ENCODE peak calls at places on chromosomes 7 and 10, in five cellular contexts. F, C, L, P and Z are unnamed samples.

GRCh38 chr7:54653905-54654304 is 105.1 kb downstream of the SEC61G start:
- DNase-seq in F (no peak), C (no peak), L (no peak), P (no peak), Z (no peak)

GRCh38 chr7:75531359-75531821 is 39.3 kb downstream of the SPDYE5 start:
- DNase-seq in F (peak), C (peak), L (no peak), P (peak), Z (peak)

GRCh38 chr10:119299531-119299930 is 92.2 kb downstream of the GRK5 start:
- DNase-seq in F (no peak), C (no peak), L (peak), P (no peak), Z (no peak)

GRCh38 chr7:117130262-117130661 is 177.0 kb downstream of the ST7 start:
- DNase-seq in F (no peak), C (no peak), L (no peak), P (no peak), Z (no peak)

GRCh38 chr7:34928052-34928451 is 109.2 kb downstream of the DPY19L1 start:
- DNase-seq in F (peak), C (peak), L (peak), P (no peak), Z (peak)

GRCh38 chr7:96527133-96527827 is 182.4 kb downstream of the SEM1 start:
- DNase-seq in F (no peak), C (no peak), L (no peak), P (no peak), Z (no peak)

GRCh38 chr10:98339790-98340189 is 71.8 kb upstream of the LOXL4 start:
- DNase-seq in F (no peak), C (no peak), L (no peak), P (no peak), Z (no peak)

GRCh38 chr10:6667679-6668270 is 87.7 kb upstream of the PRKCQ start:
- DNase-seq in F (peak), C (peak), L (peak), P (peak), Z (peak)

GRCh38 chr7:38217672-38218071 is 39.6 kb downstream of the STARD3NL start:
- DNase-seq in F (no peak), C (no peak), L (no peak), P (no peak), Z (no peak)

GRCh38 chr10:8088504-8088903 is 34.0 kb downstream of the GATA3 start:
- DNase-seq in F (no peak), C (no peak), L (no peak), P (no peak), Z (no peak)

GRCh38 chr7:73708961-73709360 is 10.5 kb downstream of the STX1A start:
- DNase-seq in F (no peak), C (no peak), L (no peak), P (no peak), Z (no peak)

GRCh38 chr7:14507617-14508016 is 394.9 kb downstream of the DGKB start:
- DNase-seq in F (peak), C (no peak), L (peak), P (no peak), Z (no peak)

GRCh38 chr10:69413221-69413865 is 3.4 kb downstream of the TACR2 start:
- DNase-seq in F (peak), C (peak), L (peak), P (peak), Z (peak)

GRCh38 chr10:101064415-101065030 is 2.7 kb downstream of the KAZALD1 start:
- DNase-seq in F (no peak), C (no peak), L (no peak), P (no peak), Z (no peak)

GRCh38 chr7:90599892-90600555 is 3.9 kb downstream of the CDK14 start:
- DNase-seq in F (no peak), C (no peak), L (peak), P (peak), Z (no peak)

GRCh38 chr7:104548861-104549260 is 220.5 kb downstream of the LHFPL3 start:
- DNase-seq in F (no peak), C (no peak), L (no peak), P (no peak), Z (peak)

GRCh38 chr10:67119648-67120047 is 193.8 kb downstream of the LRRTM3 start:
- DNase-seq in F (no peak), C (no peak), L (no peak), P (no peak), Z (no peak)

GRCh38 chr10:133254421-133255120 is 16.9 kb downstream of the VENTX start:
- DNase-seq in F (no peak), C (no peak), L (no peak), P (no peak), Z (no peak)

GRCh38 chr7:11607676-11608075 is 224.3 kb downstream of the THSD7A start:
- DNase-seq in F (no peak), C (no peak), L (no peak), P (no peak), Z (no peak)

GRCh38 chr10:69819713-69820506 is 18.2 kb downstream of the COL13A1 start:
- DNase-seq in F (no peak), C (no peak), L (peak), P (peak), Z (no peak)

GRCh38 chr10:49278497-49278902 is 20.5 kb upstream of the C10orf71 start:
- DNase-seq in F (no peak), C (no peak), L (no peak), P (no peak), Z (no peak)

GRCh38 chr7:82926477-82926876 is 236.2 kb downstream of the PCLO start:
- DNase-seq in F (no peak), C (peak), L (no peak), P (no peak), Z (no peak)

GRCh38 chr10:13347235-13348156 is 597 bp downstream of the SEPHS1 start:
- DNase-seq in F (peak), C (peak), L (peak), P (peak), Z (peak)
- H2AFZ ChIP-seq in F (peak), C (no peak), L (no peak), P (peak), Z (peak)

DNA sequence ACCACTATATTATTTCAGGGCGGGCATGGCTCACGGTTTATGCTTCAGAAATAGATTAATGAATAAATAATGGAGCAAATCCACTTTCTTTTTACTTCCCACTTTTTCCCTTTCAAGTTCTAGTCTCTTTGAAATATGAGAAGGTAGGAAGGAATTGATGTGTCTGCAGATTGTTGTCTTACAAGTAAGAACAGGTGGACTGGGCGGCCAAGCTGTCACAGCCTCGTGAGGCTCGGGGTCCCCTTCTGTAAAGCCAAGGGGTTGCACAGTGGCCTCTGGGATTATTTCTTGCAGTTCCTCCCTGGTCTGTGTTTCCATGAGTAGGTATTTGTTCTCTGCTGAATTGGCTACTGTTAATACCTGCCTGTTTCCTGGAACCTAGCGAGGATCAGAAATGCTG is 11.2 kb downstream of the VWA2 start:
- DNase-seq in F (no peak), C (no peak), L (no peak), P (no peak), Z (no peak)
- H2AFZ ChIP-seq in F (no peak), C (no peak), L (no peak), P (no peak), Z (no peak)

DNA sequence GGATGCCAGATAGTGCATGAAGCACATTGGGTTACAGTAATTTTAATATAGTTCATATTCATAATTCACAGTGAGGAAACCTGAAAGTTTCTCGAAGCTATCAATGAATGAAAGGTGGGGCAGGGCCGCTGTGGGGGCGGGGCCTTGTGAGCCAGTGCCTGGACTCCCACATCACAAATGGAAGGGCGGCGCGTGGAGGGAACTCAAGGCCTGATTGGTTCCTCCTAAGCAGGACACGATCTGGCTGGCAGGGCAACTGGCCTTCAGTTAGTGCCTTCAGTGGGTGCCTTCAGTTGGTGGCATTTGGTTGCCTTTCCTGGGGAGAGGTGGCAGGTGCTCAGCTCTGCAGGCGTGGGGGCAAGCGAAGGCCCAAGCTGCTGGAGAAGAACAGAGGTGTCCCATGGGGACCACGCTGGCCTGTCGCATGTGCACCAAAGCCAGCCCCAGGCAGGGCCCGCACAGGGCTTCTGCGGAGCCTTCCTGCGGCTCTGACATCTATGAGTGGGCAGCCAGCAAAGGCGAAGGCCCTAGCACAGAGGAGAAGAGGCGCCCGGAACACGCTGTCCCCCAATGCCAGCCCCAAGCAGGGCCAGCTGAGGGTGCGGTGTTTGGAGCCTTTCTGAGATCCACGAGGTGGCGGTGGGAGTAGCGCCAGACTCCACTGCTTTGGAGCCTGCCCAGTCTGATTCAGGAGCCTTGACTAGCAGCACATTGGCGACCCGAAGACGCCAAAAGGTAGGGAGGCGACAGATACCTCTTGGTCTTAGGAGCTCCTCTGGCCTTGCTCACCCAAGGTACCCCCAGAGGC is 118.0 kb upstream of the PDSS1 start:
- DNase-seq in F (no peak), C (no peak), L (no peak), P (no peak), Z (no peak)
- H2AFZ ChIP-seq in F (no peak), C (no peak), L (no peak), P (no peak), Z (no peak)

GRCh38 chr7:158827411-158828342 is 1.6 kb downstream of the ESYT2 start:
- DNase-seq in F (peak), C (no peak), L (peak), P (peak), Z (peak)
- H2AFZ ChIP-seq in F (peak), C (no peak), L (no peak), P (peak), Z (peak)

GRCh38 chr10:114691442-114691941 is 33.4 kb upstream of the ABLIM1 start:
- DNase-seq in F (no peak), C (no peak), L (peak), P (peak), Z (no peak)
- H2AFZ ChIP-seq in F (no peak), C (no peak), L (no peak), P (no peak), Z (no peak)